ENCODE peak calls at places on chromosomes 11 and 22, in nine cellular contexts. J is stomach; L is astrocyte of the spinal cord; Q is hepatocyte; D is sigmoid colon; X is CD8-positive, alpha-beta T cell; R is HL-60; Y is OCI-LY7; P is heart right ventricle. K is an unnamed sample.

GRCh38 chr11:75523189-75523588 is 2.6 kb downstream of the GDPD5 start:
- DNase-seq in P (no peak), J (no peak), Y (peak), X (no peak), D (no peak), Q (no peak), L (no peak), R (no peak), K (no peak)

GRCh38 chr11:97687106-97687505 is 1297.3 kb downstream of the JRKL start:
- DNase-seq in Y (no peak), R (no peak), D (no peak), J (no peak), X (no peak), P (no peak), L (no peak), Q (no peak), K (no peak)

GRCh38 chr22:25629613-25630012 is 65.1 kb downstream of the GRK3 start:
- DNase-seq in Y (no peak), Q (no peak), X (no peak), D (no peak), J (no peak), P (no peak), L (no peak), R (no peak), K (no peak)

GRCh38 chr22:35621446-35621845 is 4.3 kb upstream of the MB start:
- DNase-seq in Y (no peak), J (no peak), Q (no peak), P (no peak), X (no peak), R (no peak), D (no peak), L (no peak), K (no peak)

GRCh38 chr11:46826310-46827044 is 19.6 kb downstream of the CKAP5 start:
- DNase-seq in Y (peak), X (peak), L (peak), D (peak), P (peak), Q (peak), R (no peak), J (peak), K (no peak)

GRCh38 chr22:42757475-42757874 is 36.8 kb upstream of the A4GALT start:
- DNase-seq in D (no peak), Y (no peak), L (peak), J (no peak), Q (no peak), X (no peak), P (no peak), R (no peak), K (no peak)

GRCh38 chr11:37506516-37506915 is 908.5 kb upstream of the RAG2 start:
- DNase-seq in D (no peak), L (no peak), Q (peak), P (no peak), X (no peak), R (no peak), J (no peak), Y (no peak), K (no peak)

GRCh38 chr22:35726398-35726797 is 8.7 kb downstream of the APOL5 start:
- DNase-seq in R (no peak), Q (no peak), Y (peak), J (peak), D (no peak), L (no peak), P (no peak), X (no peak), K (no peak)

GRCh38 chr22:23696326-23696851 is 5.6 kb downstream of the RGL4 start:
- DNase-seq in L (peak), J (peak), D (no peak), Y (peak), R (peak), X (peak), Q (no peak), P (no peak), K (peak)

GRCh38 chr22:42368379-42369249 is 63.6 kb downstream of the NFAM1 start:
- DNase-seq in L (no peak), P (no peak), X (peak), J (no peak), D (peak), Y (no peak), R (no peak), Q (peak), K (no peak)

GRCh38 chr11:102407901-102408300 is 44.7 kb downstream of the TMEM123 start:
- DNase-seq in Q (no peak), D (no peak), J (no peak), L (no peak), X (no peak), Y (no peak), P (no peak), R (no peak), K (no peak)

GRCh38 chr11:19511413-19512183 is 201.0 kb upstream of the NAV2 start:
- DNase-seq in D (peak), Y (no peak), X (no peak), R (no peak), L (peak), J (peak), P (peak), Q (no peak), K (no peak)

GRCh38 chr22:48045369-48045768 is 1282.9 kb downstream of the TBC1D22A start:
- DNase-seq in L (no peak), X (no peak), Q (no peak), Y (peak), P (no peak), D (no peak), R (no peak), J (no peak), K (peak)

GRCh38 chr11:120645639-120646038 is 134.1 kb downstream of the GRIK4 start:
- DNase-seq in L (peak), P (no peak), X (no peak), Y (no peak), R (no peak), J (no peak), D (no peak), Q (no peak), K (no peak)

GRCh38 chr11:134069426-134069921 is 602 bp downstream of the JAM3 start:
- DNase-seq in R (no peak), D (no peak), L (peak), X (no peak), J (no peak), Y (no peak), Q (peak), P (peak), K (no peak)

GRCh38 chr11:88179141-88179540 is 3.9 kb upstream of the RAB38 start:
- DNase-seq in X (no peak), D (no peak), L (peak), Q (no peak), P (no peak), J (no peak), Y (no peak), R (no peak), K (no peak)

DNA sequence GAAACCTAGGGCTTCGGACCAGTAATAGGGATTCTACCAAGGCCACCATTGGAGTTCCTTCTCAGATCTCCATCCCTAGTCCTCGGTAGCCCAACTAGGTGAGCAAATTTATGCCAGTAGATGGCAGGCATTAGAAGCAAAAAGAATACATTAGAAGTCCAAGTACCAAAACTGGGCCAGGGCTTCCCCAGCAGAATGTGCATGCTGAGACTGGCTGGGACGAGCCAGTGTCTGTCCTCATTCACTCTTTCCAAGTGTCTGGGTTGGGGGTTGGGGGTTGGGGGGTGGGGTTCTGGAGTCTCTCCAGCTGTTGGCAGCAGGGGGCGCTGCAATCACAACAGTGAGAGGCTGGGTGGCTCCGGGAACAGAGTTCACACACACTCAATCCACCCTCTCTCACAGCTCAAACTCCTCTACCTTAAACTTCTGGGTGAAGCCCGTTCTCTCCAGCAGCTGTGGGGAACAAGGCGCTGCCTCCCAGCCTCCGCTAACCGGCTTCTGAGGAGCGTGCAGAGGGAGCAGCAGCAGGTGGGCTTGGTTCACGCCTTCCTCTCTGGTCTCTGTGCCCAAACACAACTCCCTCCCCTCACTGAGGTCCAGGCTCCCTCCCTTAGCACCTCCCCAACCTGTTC is 57.5 kb downstream of the BTG4 start:
- DNase-seq in L (peak), Y (peak), J (no peak), Q (peak), R (peak), X (peak), P (no peak), D (no peak), K (no peak)
- H3K4me3 ChIP-seq in L (no peak), Y (no peak), J (no peak), Q (no peak), R (no peak), X (no peak), P (no peak), D (no peak), K (no peak)

DNA sequence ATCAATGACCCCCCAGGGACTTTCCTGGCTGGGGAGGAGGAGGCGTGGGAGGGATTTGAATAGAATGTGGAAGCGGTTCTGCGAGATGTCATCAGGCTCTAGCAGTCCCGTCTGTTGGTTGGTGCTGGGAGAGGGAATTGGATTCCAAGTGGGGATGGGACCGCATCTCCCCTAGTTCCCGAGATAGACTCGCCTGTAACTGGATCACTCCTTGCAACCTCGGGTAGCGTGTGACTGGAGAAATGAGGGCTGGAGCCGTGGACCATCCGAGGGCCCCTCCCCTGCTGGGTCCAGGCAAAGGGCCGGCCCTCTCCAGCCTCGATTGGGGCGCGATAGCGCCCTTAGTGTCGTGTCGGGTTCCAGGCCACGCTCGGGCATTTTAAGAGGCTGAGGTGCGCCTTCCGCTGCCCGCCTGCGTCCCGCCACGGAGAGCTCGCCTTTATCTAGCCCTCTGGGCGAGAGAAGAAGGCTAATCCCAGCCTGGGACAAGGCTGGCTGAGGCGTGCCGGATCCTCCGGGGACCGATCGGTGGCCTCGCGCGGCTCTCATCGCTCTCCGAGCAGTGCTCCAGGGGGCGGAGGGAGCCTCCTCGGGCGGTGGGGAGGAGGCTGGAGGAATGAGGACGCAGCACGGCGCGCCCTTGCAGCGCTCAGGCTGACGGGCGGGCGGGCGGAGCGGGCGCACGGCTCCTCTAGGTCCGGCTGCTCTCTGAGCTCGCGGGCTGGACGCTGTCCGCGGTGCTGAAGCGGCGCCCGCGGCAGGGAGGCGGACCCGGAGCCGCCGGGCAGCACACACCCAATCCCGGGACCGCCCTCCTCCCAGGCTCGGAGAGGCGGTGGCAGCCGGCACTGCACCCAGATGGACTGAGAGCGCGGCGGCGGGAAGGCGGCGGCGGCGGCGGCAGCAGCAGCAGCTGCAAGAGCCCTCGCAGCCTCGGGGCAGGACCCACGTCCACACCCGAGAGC is 107.8 kb downstream of the OSBP2 start:
- DNase-seq in P (peak), L (peak), Q (peak), X (peak), J (peak), D (peak), R (peak), Y (no peak), K (no peak)
- TF ChIP-seq CTCF in P (peak), L (peak), Q (peak), X (no peak), J (peak), D (peak), R (no peak), Y (no peak), K (no peak)

GRCh38 chr11:111932605-111932938 is 4.6 kb upstream of the DIXDC1 start:
- DNase-seq in Y (no peak), J (no peak), P (no peak), D (no peak), X (no peak), Q (no peak), L (no peak), R (no peak), K (no peak)
- H3K4me3 ChIP-seq in Y (no peak), J (no peak), P (no peak), D (no peak), X (no peak), Q (no peak), L (no peak), R (no peak), K (no peak)

GRCh38 chr11:15258433-15259350 is 144.0 kb downstream of the INSC start:
- DNase-seq in J (no peak), D (no peak), R (no peak), Q (peak), L (peak), X (no peak), Y (peak), P (no peak), K (no peak)
- TF ChIP-seq CTCF in J (no peak), D (no peak), R (no peak), Q (peak), L (peak), X (no peak), Y (no peak), P (no peak), K (no peak)

K was measured in GM12864.